ENCODE peak calls at places on chromosome 6, in four cellular contexts. F, H, R and G are unnamed samples.

GRCh38 chr6:105433723-105434122 is 30.8 kb upstream of the PREP start:
- DNase-seq in F (no peak), H (no peak), R (no peak), G (no peak)

GRCh38 chr6:22025468-22026159 is 271.2 kb downstream of the PRL start:
- DNase-seq in F (no peak), H (no peak), R (peak), G (peak)

GRCh38 chr6:111411978-111412574 is 70.9 kb downstream of the REV3L start:
- DNase-seq in F (no peak), H (no peak), R (peak), G (no peak)

GRCh38 chr6:84575264-84575663 is 189.1 kb downstream of the TBX18 start:
- DNase-seq in F (no peak), H (no peak), R (no peak), G (peak)

GRCh38 chr6:117188627-117189201 is 76.6 kb upstream of the VGLL2 start:
- DNase-seq in F (no peak), H (peak), R (no peak), G (peak)

GRCh38 chr6:2746557-2747061 is 4.1 kb downstream of the MYLK4 start:
- DNase-seq in F (no peak), H (no peak), R (no peak), G (no peak)

GRCh38 chr6:26123675-26124549 is 36.7 kb downstream of the HFE start:
- DNase-seq in F (peak), H (peak), R (peak), G (peak)

GRCh38 chr6:8080338-8081151 is 16.4 kb upstream of the BLOC1S5 start:
- DNase-seq in F (no peak), H (no peak), R (no peak), G (peak)

GRCh38 chr6:130708338-130708737 is 118.9 kb upstream of the SMLR1 start:
- DNase-seq in F (no peak), H (no peak), R (no peak), G (peak)

GRCh38 chr6:19413323-19413722 is 423.8 kb upstream of the ID4 start:
- DNase-seq in F (no peak), H (no peak), R (no peak), G (peak)

GRCh38 chr6:126657556-126658129 is 317.7 kb downstream of the CENPW start:
- DNase-seq in F (no peak), H (no peak), R (no peak), G (peak)

GRCh38 chr6:76682842-76683241 is 610.4 kb upstream of the IMPG1 start:
- DNase-seq in F (no peak), H (peak), R (no peak), G (peak)

GRCh38 chr6:69090132-69090531 is 455.1 kb downstream of the ADGRB3 start:
- DNase-seq in F (no peak), H (no peak), R (no peak), G (peak)

GRCh38 chr6:165218816-165219215 is 90.6 kb downstream of the C6orf118 start:
- DNase-seq in F (no peak), H (no peak), R (no peak), G (peak)

GRCh38 chr6:29845405-29846006 is 17.9 kb downstream of the HLA-G start:
- DNase-seq in F (no peak), H (peak), R (no peak), G (no peak)

GRCh38 chr6:105795913-105796517 is 290.1 kb upstream of the PRDM1 start:
- DNase-seq in F (peak), H (peak), R (no peak), G (no peak)

GRCh38 chr6:39092124-39092523 is 22.9 kb downstream of the SAYSD1 start:
- DNase-seq in F (no peak), H (no peak), R (no peak), G (no peak)

GRCh38 chr6:87070750-87071149 is 24.2 kb downstream of the CGA start:
- DNase-seq in F (no peak), H (no peak), R (no peak), G (no peak)

GRCh38 chr6:12288844-12289654 is 1.1 kb upstream of the EDN1 start:
- DNase-seq in F (no peak), H (peak), R (peak), G (peak)

GRCh38 chr6:19569563-19569962 is 267.6 kb upstream of the ID4 start:
- DNase-seq in F (no peak), H (no peak), R (no peak), G (no peak)

GRCh38 chr6:35259946-35260626 is 551 bp downstream of the ZNF76 start:
- DNase-seq in F (peak), H (peak), R (peak), G (peak)

GRCh38 chr6:136468711-136469110 is 81.5 kb downstream of the MAP7 start:
- DNase-seq in F (no peak), H (no peak), R (peak), G (no peak)

GRCh38 chr6:63923139-63923739 is 287.6 kb downstream of the PHF3 start:
- DNase-seq in F (no peak), H (peak), R (peak), G (peak)

GRCh38 chr6:170081556-170081955 is 209.3 kb downstream of the DLL1 start:
- DNase-seq in F (peak), H (no peak), R (no peak), G (no peak)